ENCODE peak calls at places on chromosomes 5 and 9, in eight cellular contexts. W is neural progenitor cell; X is activated CD8-positive, alpha-beta memory T cell treated with anti-CD3 and anti-CD28 coated beads for 24 hours; M is brain microvascular endothelial cell; G is HT1080; R is hepatocyte; C is cardiac muscle cell; Q is lower lobe of right lung. N is an unnamed sample.
A peak's percentile ranks its signal among the peaks of the same experiment; 100 is the strongest.

GRCh38 chr5:133565993-133566392 is 46.3 kb downstream of the FSTL4 start:
- DNase-seq in W (peak; percentile 76), X (no peak), M (peak; percentile 47), G (no peak), R (peak; percentile 71), C (peak; percentile 48), Q (no peak), N (no peak)

GRCh38 chr5:132822650-132823480 is 7.6 kb downstream of the SHROOM1 start:
- DNase-seq in W (peak; percentile 85), X (no peak), M (no peak), G (no peak), R (peak; percentile 76), C (peak; percentile 71), Q (peak; percentile 51), N (peak; percentile 34)

GRCh38 chr5:80141147-80141671 is 106.1 kb downstream of the THBS4 start:
- DNase-seq in W (peak; percentile 91), X (peak; percentile 54), M (peak; percentile 16), G (no peak), R (peak; percentile 56), C (peak; percentile 81), Q (peak; percentile 78), N (peak; percentile 28)

GRCh38 chr5:126138475-126139005 is 284.7 kb upstream of the GRAMD2B start:
- DNase-seq in W (peak; percentile 16), X (no peak), M (peak; percentile 19), G (no peak), R (peak; percentile 41), C (peak; percentile 45), Q (no peak), N (peak; percentile 65)

GRCh38 chr5:159441441-159441840 is 111.2 kb upstream of the IL12B start:
- DNase-seq in W (peak; percentile 56), X (no peak), M (no peak), G (peak; percentile 29), R (peak; percentile 34), C (no peak), Q (no peak), N (no peak)

GRCh38 chr5:16457853-16458252 is 7.7 kb downstream of the ZNF622 start:
- DNase-seq in W (no peak), X (no peak), M (no peak), G (no peak), R (no peak), C (no peak), Q (no peak), N (peak; percentile 9)

GRCh38 chr9:119009253-119009652 is 360.0 kb downstream of the BRINP1 start:
- DNase-seq in W (no peak), X (no peak), M (no peak), G (peak; percentile 62), R (no peak), C (no peak), Q (no peak), N (no peak)

GRCh38 chr5:78287833-78288232 is 6.7 kb downstream of the AP3B1 start:
- DNase-seq in W (no peak), X (no peak), M (peak; percentile 79), G (peak; percentile 62), R (peak; percentile 18), C (peak; percentile 68), Q (no peak), N (peak; percentile 66)

GRCh38 chr5:140126315-140127012 is 727 bp downstream of the IGIP start:
- DNase-seq in W (no peak), X (no peak), M (no peak), G (no peak), R (no peak), C (no peak), Q (no peak), N (no peak)

GRCh38 chr9:128558431-128559310 is 6.3 kb downstream of the SPTAN1 start:
- DNase-seq in W (peak; percentile 36), X (peak; percentile 78), M (peak; percentile 95), G (peak; percentile 93), R (peak; percentile 77), C (peak; percentile 93), Q (peak; percentile 74), N (peak; percentile 33)

GRCh38 chr5:179115307-179115706 is 55.1 kb downstream of the ZNF354C start:
- DNase-seq in W (no peak), X (no peak), M (no peak), G (no peak), R (no peak), C (no peak), Q (peak; percentile 10), N (no peak)

GRCh38 chr9:136614967-136615623 is 47.6 kb upstream of the EGFL7 start:
- DNase-seq in W (peak; percentile 72), X (no peak), M (no peak), G (peak; percentile 17), R (no peak), C (no peak), Q (no peak), N (no peak)

GRCh38 chr5:97044057-97044456 is 98.4 kb downstream of the LIX1 start:
- DNase-seq in W (peak; percentile 59), X (no peak), M (peak; percentile 12), G (peak; percentile 65), R (peak; percentile 55), C (peak; percentile 21), Q (no peak), N (peak; percentile 35)

GRCh38 chr9:134158753-134159392 is 5.5 kb downstream of the RNU6ATAC start:
- DNase-seq in W (no peak), X (no peak), M (no peak), G (no peak), R (no peak), C (no peak), Q (no peak), N (no peak)

GRCh38 chr5:157561105-157561504 is 14.5 kb downstream of the ADAM19 start:
- DNase-seq in W (no peak), X (peak; percentile 24), M (no peak), G (no peak), R (no peak), C (no peak), Q (no peak), N (no peak)

GRCh38 chr9:121405899-121406298 is 35.8 kb upstream of the STOM start:
- DNase-seq in W (no peak), X (no peak), M (no peak), G (no peak), R (no peak), C (no peak), Q (no peak), N (no peak)

GRCh38 chr5:58366461-58366860 is 93.4 kb downstream of the PLK2 start:
- DNase-seq in W (no peak), X (no peak), M (peak; percentile 7), G (no peak), R (no peak), C (no peak), Q (no peak), N (no peak)

GRCh38 chr5:4661851-4662250 is 478.3 kb upstream of the ADAMTS16 start:
- DNase-seq in W (no peak), X (no peak), M (no peak), G (peak; percentile 52), R (no peak), C (no peak), Q (no peak), N (no peak)

GRCh38 chr9:114936566-114936965 is 6.2 kb upstream of the TNFSF8 start:
- DNase-seq in W (no peak), X (no peak), M (no peak), G (no peak), R (no peak), C (no peak), Q (no peak), N (no peak)

GRCh38 chr5:133953568-133954145 is 14.8 kb downstream of the C5orf15 start:
- DNase-seq in W (no peak), X (peak; percentile 44), M (no peak), G (no peak), R (no peak), C (no peak), Q (no peak), N (no peak)

GRCh38 chr5:75681125-75681830 is 36.0 kb downstream of the POC5 start:
- DNase-seq in W (peak; percentile 33), X (no peak), M (no peak), G (peak; percentile 32), R (peak; percentile 49), C (peak; percentile 65), Q (no peak), N (no peak)

GRCh38 chr9:106753155-106753671 is 109.8 kb upstream of the ZNF462 start:
- DNase-seq in W (no peak), X (no peak), M (no peak), G (no peak), R (no peak), C (no peak), Q (no peak), N (no peak)

GRCh38 chr9:75429531-75430454 is 341.5 kb downstream of the OSTF1 start:
- DNase-seq in W (no peak), X (no peak), M (no peak), G (no peak), R (peak; percentile 35), C (no peak), Q (no peak), N (no peak)

GRCh38 chr5:116652196-116652729 is 77.6 kb upstream of the SEMA6A start:
- DNase-seq in W (peak; percentile 56), X (no peak), M (peak; percentile 80), G (peak; percentile 91), R (peak; percentile 63), C (peak; percentile 90), Q (no peak), N (peak; percentile 37)

GRCh38 chr9:131436386-131436785 is 42.5 kb downstream of the PRRC2B start:
- DNase-seq in W (peak; percentile 55), X (no peak), M (peak; percentile 34), G (no peak), R (no peak), C (no peak), Q (no peak), N (no peak)

GRCh38 chr5:4532705-4533080 is 607.4 kb upstream of the ADAMTS16 start:
- DNase-seq in W (no peak), X (no peak), M (no peak), G (no peak), R (no peak), C (no peak), Q (no peak), N (no peak)

GRCh38 chr9:128995791-128996190 is 32.3 kb downstream of the SH3GLB2 start:
- DNase-seq in W (no peak), X (no peak), M (no peak), G (no peak), R (no peak), C (peak; percentile 89), Q (no peak), N (no peak)

GRCh38 chr9:136899196-136899595 is 12.9 kb downstream of the TRAF2 start:
- DNase-seq in W (no peak), X (no peak), M (no peak), G (no peak), R (no peak), C (no peak), Q (no peak), N (no peak)

GRCh38 chr9:117377046-117377445 is 37.8 kb downstream of the ASTN2 start:
- DNase-seq in W (peak; percentile 29), X (no peak), M (no peak), G (no peak), R (no peak), C (no peak), Q (no peak), N (no peak)

GRCh38 chr5:141496038-141496437 is 7.2 kb downstream of the PCDHGC5 start:
- DNase-seq in W (no peak), X (no peak), M (peak; percentile 72), G (peak; percentile 20), R (no peak), C (peak; percentile 82), Q (no peak), N (no peak)